ENCODE peak calls at places on chromosomes 5 and 9, in five cellular contexts. B is aorta, W is hepatocyte, F is esophagus squamous epithelium, H is tibial nerve. E is an unnamed sample.

GRCh38 chr5:61332369-61332745 is 299 bp downstream of the ZSWIM6 start:
- DNase-seq in B (peak; percentile 85), W (peak; percentile 62), F (no peak), H (no peak), E (no peak)

GRCh38 chr9:132639322-132639721 is 30.5 kb downstream of the DDX31 start:
- DNase-seq in B (no peak), W (no peak), F (no peak), H (no peak), E (no peak)

GRCh38 chr9:105425817-105426433 is 21.9 kb upstream of the FSD1L start:
- DNase-seq in B (no peak), W (no peak), F (no peak), H (no peak), E (no peak)

GRCh38 chr5:153584131-153584530 is 93.7 kb downstream of the GRIA1 start:
- DNase-seq in B (no peak), W (no peak), F (no peak), H (no peak), E (no peak)

GRCh38 chr5:97998946-97999345 is 774.5 kb upstream of the RGMB start:
- DNase-seq in B (no peak), W (no peak), F (no peak), H (no peak), E (peak; percentile 33)

GRCh38 chr9:13548556-13548955 is 269.1 kb upstream of the MPDZ start:
- DNase-seq in B (no peak), W (no peak), F (no peak), H (no peak), E (no peak)

GRCh38 chr5:73892806-73893205 is 266.8 kb downstream of the ARHGEF28 start:
- DNase-seq in B (no peak), W (no peak), F (no peak), H (no peak), E (no peak)

GRCh38 chr9:107274953-107275422 is 8.1 kb upstream of the RAD23B start:
- DNase-seq in B (no peak), W (peak; percentile 80), F (no peak), H (peak; percentile 41), E (no peak)

GRCh38 chr5:141692533-141692888 is 10.5 kb upstream of the ARAP3 start:
- DNase-seq in B (no peak), W (no peak), F (no peak), H (no peak), E (no peak)

GRCh38 chr5:141691867-141692532 is 10.0 kb upstream of the ARAP3 start:
- DNase-seq in B (peak; percentile 94), W (peak; percentile 91), F (no peak), H (peak; percentile 83), E (peak; percentile 80)

GRCh38 chr5:141694479-141694878 is 12.4 kb upstream of the ARAP3 start:
- DNase-seq in B (no peak), W (no peak), F (no peak), H (no peak), E (no peak)

GRCh38 chr5:141691286-141691866 is 9.3 kb upstream of the ARAP3 start:
- DNase-seq in B (no peak), W (no peak), F (no peak), H (no peak), E (no peak)

DNA sequence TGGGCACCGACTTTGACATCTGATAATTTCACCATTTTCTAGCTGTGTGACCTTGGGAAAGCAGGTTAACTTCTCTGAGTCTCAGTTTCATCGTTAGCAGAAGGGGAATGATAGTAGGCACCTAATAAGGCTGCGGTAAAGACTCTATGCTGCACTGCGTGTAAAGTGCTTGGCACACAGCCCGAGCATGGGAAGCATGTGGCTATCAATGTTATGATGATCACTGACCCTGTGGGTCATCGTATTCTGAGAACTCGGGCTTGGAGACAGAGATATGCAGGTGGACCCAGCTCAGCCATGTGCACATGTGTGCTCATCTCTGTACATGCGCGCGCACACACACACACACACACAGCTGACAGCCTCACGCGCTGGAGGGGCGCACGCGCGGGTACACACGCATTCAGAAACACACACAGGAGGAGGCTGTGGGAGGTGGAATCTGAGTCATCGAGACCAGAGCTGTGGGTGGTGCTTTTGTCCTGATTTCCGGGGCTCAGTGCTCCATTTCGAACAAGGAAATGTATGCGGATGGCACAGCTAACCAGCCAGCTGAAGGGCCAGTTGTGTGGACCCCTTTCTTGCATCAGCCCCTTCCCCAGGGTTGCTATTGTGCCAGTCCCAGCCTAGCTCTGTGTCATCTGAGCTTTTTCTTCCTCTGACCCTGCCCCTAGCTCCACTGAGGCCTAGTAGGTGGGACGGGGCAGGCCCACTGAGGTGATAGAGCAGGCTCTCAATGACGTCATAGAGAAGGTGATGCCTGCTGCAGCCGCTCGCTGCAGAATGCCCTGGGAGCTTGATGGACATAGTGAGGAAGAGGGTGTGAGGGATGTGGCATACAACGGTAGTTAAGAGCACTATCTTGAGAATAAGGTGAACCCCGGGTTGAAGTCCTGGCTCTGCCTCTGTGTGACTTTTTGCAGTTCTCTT is 11.2 kb upstream of the ARAP3 start:
- DNase-seq in B (no peak), W (no peak), F (no peak), H (no peak), E (peak; percentile 64)
- H3K27ac ChIP-seq in B (no peak overlapping the region), W (no peak overlapping the region), F (no peak overlapping the region), H (no peak overlapping the region), E (peak overlapping the region; percentile 89)

GRCh38 chr9:727767-728166 is 113.7 kb upstream of the DMRT1 start:
- DNase-seq in B (no peak), W (no peak), F (no peak), H (no peak), E (no peak)
- H3K27ac ChIP-seq in B (no peak overlapping the region), W (no peak overlapping the region), F (no peak overlapping the region), H (no peak overlapping the region), E (peak overlapping the region; percentile 16)

DNA sequence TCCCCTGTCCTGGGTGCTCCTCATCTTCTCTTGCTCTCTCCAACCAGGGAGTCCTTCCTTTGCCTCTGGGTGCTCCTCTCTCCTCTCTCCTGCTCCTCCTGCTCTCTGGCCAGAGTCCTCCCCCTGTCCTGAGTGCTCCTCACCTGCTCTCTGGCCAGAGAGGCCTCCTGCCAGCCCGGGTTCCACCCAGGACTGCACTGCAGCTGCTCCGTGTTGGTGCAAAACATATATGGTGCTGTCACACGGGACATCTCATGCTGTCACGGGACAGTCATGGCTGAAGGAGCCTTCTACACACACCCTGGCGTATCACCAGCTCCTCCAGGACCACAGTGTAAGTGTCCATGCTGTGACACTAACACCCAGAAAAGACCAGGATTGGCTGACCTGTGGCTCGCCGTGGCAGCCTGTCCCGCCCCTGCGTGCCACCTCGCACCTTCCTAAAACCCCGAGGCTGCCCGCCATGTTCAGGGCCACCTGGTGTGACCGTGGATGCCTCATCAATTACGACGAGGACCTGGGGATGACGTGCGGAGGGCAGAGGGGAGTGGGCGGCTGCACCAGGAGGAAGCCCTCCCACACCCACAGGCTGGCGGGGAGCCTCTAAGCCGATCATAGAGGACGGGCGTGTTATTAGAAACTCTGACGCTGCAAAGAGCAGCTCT is 27.9 kb upstream of the SLC6A3 start:
- DNase-seq in B (peak; percentile 39), W (no peak), F (no peak), H (no peak), E (no peak)
- H3K27ac ChIP-seq in B (no peak overlapping the region), W (no peak overlapping the region), F (no peak overlapping the region), H (no peak overlapping the region), E (no peak overlapping the region)

GRCh38 chr5:96243862-96244261 is 189.2 kb downstream of the PCSK1 start:
- DNase-seq in B (no peak), W (no peak), F (no peak), H (no peak), E (no peak)
- H3K27ac ChIP-seq in B (no peak overlapping the region), W (no peak overlapping the region), F (no peak overlapping the region), H (no peak overlapping the region), E (no peak overlapping the region)

DNA sequence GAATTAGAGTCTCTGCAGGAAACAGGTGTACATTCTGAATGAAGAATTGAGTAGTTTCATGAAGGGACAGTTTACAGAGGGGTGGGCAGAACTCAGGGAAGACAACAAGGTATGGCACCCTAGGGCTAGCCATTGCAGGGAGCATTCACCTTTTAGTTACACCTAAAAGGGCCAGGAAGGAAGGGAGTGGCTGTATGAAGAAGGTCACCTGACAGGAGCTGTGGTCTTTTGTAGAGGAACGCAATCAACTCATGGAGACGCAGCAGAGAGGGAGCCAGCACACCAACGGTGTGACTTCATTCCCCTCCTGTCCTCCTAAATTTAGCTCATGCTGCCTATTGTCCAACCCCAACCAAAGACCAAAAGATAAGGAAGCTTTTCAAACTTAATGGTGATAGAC is 12.7 kb upstream of the ZCCHC7 start:
- DNase-seq in B (no peak), W (no peak), F (no peak), H (no peak), E (no peak)
- H3K27ac ChIP-seq in B (no peak overlapping the region), W (no peak overlapping the region), F (no peak overlapping the region), H (no peak overlapping the region), E (no peak overlapping the region)

DNA sequence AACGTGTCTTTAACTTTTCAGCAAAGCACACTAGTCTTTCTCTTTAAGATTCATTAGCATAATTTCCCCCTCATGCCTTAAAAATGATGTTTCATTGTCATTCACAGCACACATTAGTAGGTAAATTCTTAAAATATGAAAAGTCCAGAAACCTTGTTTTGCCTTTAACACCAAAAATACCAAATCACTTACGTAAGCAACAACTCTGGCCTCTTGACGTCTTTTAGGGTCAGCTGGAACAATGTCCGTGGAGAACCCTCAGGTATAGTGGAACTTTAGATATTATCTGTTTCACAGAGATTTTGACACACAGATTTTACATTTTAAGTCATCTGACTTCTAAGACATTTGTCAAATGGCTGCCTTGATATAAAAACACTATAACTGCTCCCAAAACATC is 30.9 kb downstream of the LNPEP start:
- DNase-seq in B (no peak), W (no peak), F (no peak), H (no peak), E (no peak)
- H3K27ac ChIP-seq in B (no peak overlapping the region), W (no peak overlapping the region), F (no peak overlapping the region), H (no peak overlapping the region), E (no peak overlapping the region)

GRCh38 chr5:144183254-144183889 is 12.7 kb downstream of the KCTD16 start:
- DNase-seq in B (no peak), W (peak; percentile 58), F (no peak), H (no peak), E (no peak)

GRCh38 chr5:144189800-144190429 is 19.2 kb downstream of the KCTD16 start:
- DNase-seq in B (no peak), W (peak; percentile 74), F (no peak), H (no peak), E (no peak)

GRCh38 chr5:144191461-144191860 is 20.8 kb downstream of the KCTD16 start:
- DNase-seq in B (no peak), W (no peak), F (no peak), H (no peak), E (no peak)

GRCh38 chr5:144191998-144192397 is 21.3 kb downstream of the KCTD16 start:
- DNase-seq in B (no peak), W (peak; percentile 73), F (no peak), H (no peak), E (no peak)

GRCh38 chr5:144187699-144188294 is 17.1 kb downstream of the KCTD16 start:
- DNase-seq in B (no peak), W (peak; percentile 72), F (peak; percentile 24), H (peak; percentile 41), E (no peak)
- H3K27ac ChIP-seq in B (no peak overlapping the region), W (peak overlapping the region; percentile 69), F (peak overlapping the region; percentile 31), H (no peak overlapping the region), E (no peak overlapping the region)

E was measured in caudate nucleus.